ENCODE peak calls at places on chromosomes 1 and 21, in four cellular contexts. One of them, this sample, is unnamed.

GRCh38 chr1:169527461-169528213 is 41.9 kb upstream of the SLC19A2 start:
- DNase-seq in tibial nerve: no peak
- DNase-seq in A549: no peak
- DNase-seq in esophagus muscularis mucosa: no peak
- DNase-seq in this sample: no peak

GRCh38 chr1:112762541-112763141 is 47.5 kb upstream of the PPM1J start:
- DNase-seq in tibial nerve: no peak
- DNase-seq in A549: no peak
- DNase-seq in esophagus muscularis mucosa: no peak
- DNase-seq in this sample: peak

GRCh38 chr1:196115641-196116040 is 492.6 kb downstream of the KCNT2 start:
- DNase-seq in tibial nerve: no peak
- DNase-seq in A549: no peak
- DNase-seq in esophagus muscularis mucosa: no peak
- DNase-seq in this sample: no peak

GRCh38 chr1:201737350-201738060 is 91.5 kb upstream of the IPO9 start:
- DNase-seq in tibial nerve: no peak
- DNase-seq in A549: no peak
- DNase-seq in esophagus muscularis mucosa: no peak
- DNase-seq in this sample: peak

GRCh38 chr21:45906859-45907258 is 74.7 kb upstream of the COL6A1 start:
- DNase-seq in tibial nerve: no peak
- DNase-seq in A549: no peak
- DNase-seq in esophagus muscularis mucosa: no peak
- DNase-seq in this sample: no peak

GRCh38 chr1:175075572-175076568 is 8.2 kb downstream of the TNN start:
- DNase-seq in tibial nerve: no peak
- DNase-seq in A549: no peak
- DNase-seq in esophagus muscularis mucosa: peak
- DNase-seq in this sample: no peak

GRCh38 chr1:168833801-168834224 is 104.8 kb upstream of the DPT start:
- DNase-seq in tibial nerve: no peak
- DNase-seq in A549: no peak
- DNase-seq in esophagus muscularis mucosa: no peak
- DNase-seq in this sample: no peak

GRCh38 chr1:225228871-225229303 is 199.0 kb downstream of the LBR start:
- DNase-seq in tibial nerve: no peak
- DNase-seq in A549: no peak
- DNase-seq in esophagus muscularis mucosa: no peak
- DNase-seq in this sample: no peak

GRCh38 chr1:221117548-221117951 is 238.3 kb downstream of the HLX start:
- DNase-seq in tibial nerve: no peak
- DNase-seq in A549: peak
- DNase-seq in esophagus muscularis mucosa: no peak
- DNase-seq in this sample: no peak

GRCh38 chr21:35578350-35578782 is 482.0 kb downstream of the SETD4 start:
- DNase-seq in tibial nerve: no peak
- DNase-seq in A549: no peak
- DNase-seq in esophagus muscularis mucosa: no peak
- DNase-seq in this sample: no peak

GRCh38 chr1:19344372-19344810 is 32.3 kb downstream of the SLC66A1 start:
- DNase-seq in tibial nerve: peak
- DNase-seq in A549: peak
- DNase-seq in esophagus muscularis mucosa: no peak
- DNase-seq in this sample: peak

GRCh38 chr1:181630838-181631237 is 147.5 kb downstream of the CACNA1E start:
- DNase-seq in tibial nerve: no peak
- DNase-seq in A549: no peak
- DNase-seq in esophagus muscularis mucosa: no peak
- DNase-seq in this sample: no peak

GRCh38 chr1:53392460-53392859 is 64.6 kb upstream of the LRP8 start:
- DNase-seq in tibial nerve: no peak
- DNase-seq in A549: no peak
- DNase-seq in esophagus muscularis mucosa: no peak
- DNase-seq in this sample: no peak

GRCh38 chr21:37447288-37447936 is 80.8 kb downstream of the DYRK1A start:
- DNase-seq in tibial nerve: no peak
- DNase-seq in A549: no peak
- DNase-seq in esophagus muscularis mucosa: no peak
- DNase-seq in this sample: no peak

GRCh38 chr1:6222644-6223043 is 13.1 kb downstream of the ICMT start:
- DNase-seq in tibial nerve: no peak
- DNase-seq in A549: no peak
- DNase-seq in esophagus muscularis mucosa: no peak
- DNase-seq in this sample: peak

GRCh38 chr1:228341814-228342626 is 64.6 kb downstream of the TRIM11 start:
- DNase-seq in tibial nerve: peak
- DNase-seq in A549: no peak
- DNase-seq in esophagus muscularis mucosa: no peak
- DNase-seq in this sample: peak

GRCh38 chr1:16175610-16176553 is 20.0 kb upstream of the EPHA2 start:
- DNase-seq in tibial nerve: peak
- DNase-seq in A549: no peak
- DNase-seq in esophagus muscularis mucosa: no peak
- DNase-seq in this sample: peak

GRCh38 chr21:44952116-44952928 is 12.5 kb downstream of the SLX9 start:
- DNase-seq in tibial nerve: no peak
- DNase-seq in A549: no peak
- DNase-seq in esophagus muscularis mucosa: no peak
- DNase-seq in this sample: no peak

GRCh38 chr1:91924146-91924545 is 25.1 kb upstream of the BRDT start:
- DNase-seq in tibial nerve: no peak
- DNase-seq in A549: no peak
- DNase-seq in esophagus muscularis mucosa: no peak
- DNase-seq in this sample: no peak

GRCh38 chr1:214476229-214476957 is 75.0 kb downstream of the PTPN14 start:
- DNase-seq in tibial nerve: no peak
- DNase-seq in A549: no peak
- DNase-seq in esophagus muscularis mucosa: peak
- DNase-seq in this sample: no peak

GRCh38 chr21:44084496-44085241 is 22.5 kb upstream of the PWP2 start:
- DNase-seq in tibial nerve: no peak
- DNase-seq in A549: no peak
- DNase-seq in esophagus muscularis mucosa: no peak
- DNase-seq in this sample: no peak

GRCh38 chr1:93758842-93759515 is 77.3 kb upstream of the BCAR3 start:
- DNase-seq in tibial nerve: no peak
- DNase-seq in A549: no peak
- DNase-seq in esophagus muscularis mucosa: no peak
- DNase-seq in this sample: no peak

GRCh38 chr1:177209357-177209756 is 38.6 kb downstream of the BRINP2 start:
- DNase-seq in tibial nerve: peak
- DNase-seq in A549: peak
- DNase-seq in esophagus muscularis mucosa: peak
- DNase-seq in this sample: peak

GRCh38 chr1:77639056-77639455 is 43.4 kb downstream of the ZZZ3 start:
- DNase-seq in tibial nerve: no peak
- DNase-seq in A549: no peak
- DNase-seq in esophagus muscularis mucosa: no peak
- DNase-seq in this sample: no peak

GRCh38 chr1:234544094-234544579 is 65.2 kb upstream of the TARBP1 start:
- DNase-seq in tibial nerve: peak
- DNase-seq in A549: no peak
- DNase-seq in esophagus muscularis mucosa: no peak
- DNase-seq in this sample: peak

GRCh38 chr1:228339059-228339704 is 67.5 kb downstream of the TRIM11 start:
- DNase-seq in tibial nerve: no peak
- DNase-seq in A549: no peak
- DNase-seq in esophagus muscularis mucosa: no peak
- DNase-seq in this sample: peak

GRCh38 chr1:185644531-185644930 is 89.7 kb upstream of the HMCN1 start:
- DNase-seq in tibial nerve: no peak
- DNase-seq in A549: no peak
- DNase-seq in esophagus muscularis mucosa: no peak
- DNase-seq in this sample: no peak

GRCh38 chr1:229127301-229127700 is 143.6 kb upstream of the RAB4A start:
- DNase-seq in tibial nerve: no peak
- DNase-seq in A549: no peak
- DNase-seq in esophagus muscularis mucosa: no peak
- DNase-seq in this sample: no peak

GRCh38 chr1:41613646-41614592 is 129.4 kb upstream of the EDN2 start:
- DNase-seq in tibial nerve: no peak
- DNase-seq in A549: no peak
- DNase-seq in esophagus muscularis mucosa: peak
- DNase-seq in this sample: no peak

GRCh38 chr1:99469641-99470040 is 176.3 kb upstream of the PALMD start:
- DNase-seq in tibial nerve: no peak
- DNase-seq in A549: no peak
- DNase-seq in esophagus muscularis mucosa: no peak
- DNase-seq in this sample: no peak

GRCh38 chr1:178490967-178491366 is 5.8 kb downstream of the CLEC20A start:
- DNase-seq in tibial nerve: no peak
- DNase-seq in A549: no peak
- DNase-seq in esophagus muscularis mucosa: no peak
- DNase-seq in this sample: no peak

GRCh38 chr1:21873761-21874160 is 61.7 kb downstream of the LDLRAD2 start:
- DNase-seq in tibial nerve: no peak
- DNase-seq in A549: no peak
- DNase-seq in esophagus muscularis mucosa: no peak
- DNase-seq in this sample: no peak
- H3K27ac ChIP-seq in tibial nerve: peak
- H3K27ac ChIP-seq in A549: no peak
- H3K27ac ChIP-seq in esophagus muscularis mucosa: peak
- H3K27ac ChIP-seq in this sample: no peak

DNA sequence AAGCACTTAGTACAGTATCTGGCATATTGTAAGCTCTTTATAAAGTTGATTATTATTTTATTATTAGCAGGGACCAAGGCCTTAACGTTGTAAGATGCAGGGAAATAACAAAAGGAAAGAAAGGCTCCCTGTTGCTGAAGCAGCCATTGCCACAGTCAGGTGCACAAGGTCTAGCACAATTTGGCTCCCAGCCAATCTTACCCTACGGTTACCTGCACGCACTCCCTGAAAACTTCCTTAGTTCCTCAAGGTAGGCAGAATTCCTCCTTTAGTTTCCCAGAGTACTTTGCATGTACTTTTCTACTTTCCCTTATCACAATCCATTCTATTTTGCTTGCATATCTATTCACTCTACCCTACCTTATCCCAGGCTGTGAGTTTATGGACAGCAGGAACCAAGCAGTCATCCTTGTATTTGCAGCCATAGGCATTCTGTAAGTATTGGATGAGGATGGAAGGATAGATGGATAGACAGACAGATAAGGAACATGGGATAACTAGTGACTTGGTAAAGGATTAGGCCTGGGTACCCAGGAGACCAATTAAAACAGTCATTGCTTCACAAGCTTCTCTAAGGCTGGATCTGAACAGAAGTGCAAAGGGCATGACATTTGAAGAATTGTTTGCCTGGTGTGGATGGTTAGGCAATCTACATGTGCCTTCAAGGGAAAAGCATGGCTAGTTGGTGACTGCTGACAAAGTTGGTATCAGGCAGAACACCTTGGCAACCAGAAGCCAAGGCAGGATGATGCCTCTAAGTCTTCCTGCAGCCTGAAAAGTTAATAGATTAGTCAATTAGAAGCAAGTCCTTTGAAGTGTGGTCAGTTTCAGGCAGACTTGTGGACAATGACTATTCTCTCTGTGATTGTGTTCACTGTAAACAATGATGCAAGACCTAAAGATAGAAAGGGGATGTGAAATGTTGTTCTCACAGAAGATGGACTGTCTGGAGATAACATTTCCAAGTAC is 20.8 kb upstream of the JAK1 start:
- DNase-seq in tibial nerve: no peak
- DNase-seq in A549: no peak
- DNase-seq in esophagus muscularis mucosa: no peak
- DNase-seq in this sample: no peak
- TF ChIP-seq EP300 in tibial nerve: no peak
- TF ChIP-seq EP300 in A549: peak
- TF ChIP-seq EP300 in esophagus muscularis mucosa: no peak
- TF ChIP-seq EP300 in this sample: no peak

DNA sequence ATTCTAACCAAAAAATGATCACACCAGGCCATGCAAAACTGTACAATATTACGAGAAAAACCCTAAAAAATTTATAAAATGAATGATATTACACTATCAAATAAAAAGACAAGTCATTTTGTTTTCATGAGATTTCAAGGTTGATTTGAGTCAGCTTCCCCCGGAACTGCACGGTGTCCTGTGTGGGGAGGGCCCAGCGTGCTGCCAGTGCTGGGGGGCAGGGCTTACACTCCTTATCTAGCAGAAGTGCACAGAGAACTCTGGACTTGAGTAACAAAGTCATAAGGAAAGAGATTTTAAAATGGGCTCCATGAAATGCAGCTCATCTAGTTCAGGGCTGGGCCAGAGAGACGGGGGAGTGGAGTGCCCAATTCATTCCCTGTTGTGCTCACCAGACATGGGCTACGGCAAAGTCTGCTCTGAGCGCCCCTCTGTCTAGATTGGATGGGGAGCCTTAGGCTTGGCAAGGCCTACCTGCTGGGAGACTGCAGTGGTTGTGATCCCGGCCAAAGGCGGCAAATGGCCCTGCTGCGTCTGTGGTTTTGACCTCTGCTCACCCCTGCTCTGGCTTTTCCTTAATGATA is 50.1 kb downstream of the COQ8A start:
- DNase-seq in tibial nerve: no peak
- DNase-seq in A549: no peak
- DNase-seq in esophagus muscularis mucosa: peak
- DNase-seq in this sample: peak
- H3K27ac ChIP-seq in tibial nerve: no peak
- H3K27ac ChIP-seq in A549: no peak
- H3K27ac ChIP-seq in esophagus muscularis mucosa: peak
- H3K27ac ChIP-seq in this sample: peak

GRCh38 chr21:14603202-14603601 is 57.1 kb upstream of the SAMSN1 start:
- DNase-seq in tibial nerve: no peak
- DNase-seq in A549: no peak
- DNase-seq in esophagus muscularis mucosa: no peak
- DNase-seq in this sample: no peak
- TF ChIP-seq EP300 in tibial nerve: no peak
- TF ChIP-seq EP300 in A549: no peak
- TF ChIP-seq EP300 in esophagus muscularis mucosa: no peak
- TF ChIP-seq EP300 in this sample: no peak

DNA sequence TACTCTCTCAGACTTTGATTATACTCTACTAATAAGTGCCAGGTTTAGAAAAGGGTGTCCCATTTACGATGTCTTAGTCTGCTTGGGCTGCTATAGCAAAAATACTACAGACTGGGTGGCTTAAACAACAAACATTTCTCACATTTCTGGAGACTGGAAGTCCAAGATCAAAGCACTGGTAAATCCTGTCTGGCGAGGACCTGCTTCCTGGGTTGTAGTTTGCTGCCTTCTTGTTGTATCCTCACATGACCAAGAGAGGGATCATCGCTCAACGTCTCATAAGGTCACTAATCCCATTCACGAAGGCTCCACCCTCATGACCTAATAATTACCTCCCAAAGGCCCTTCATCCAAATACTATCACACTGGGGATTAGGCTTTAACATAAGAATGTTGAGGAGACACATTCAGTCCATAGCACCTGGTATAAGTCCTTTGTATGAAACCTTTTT is 12.0 kb downstream of the PRDX6 start:
- DNase-seq in tibial nerve: no peak
- DNase-seq in A549: no peak
- DNase-seq in esophagus muscularis mucosa: no peak
- DNase-seq in this sample: no peak
- H3K27ac ChIP-seq in tibial nerve: no peak
- H3K27ac ChIP-seq in A549: no peak
- H3K27ac ChIP-seq in esophagus muscularis mucosa: no peak
- H3K27ac ChIP-seq in this sample: no peak

This sample was measured in transverse colon.